ENCODE peak calls at places on chromosome 1, in six cellular contexts. A is HCT116, P is HepG2, H is H1, F is K562, Y is GM12878. M is an unnamed sample.

GRCh38 chr1:19640363-19641316 is 3.5 kb upstream of the NBL1 start:
- DNase-seq in A (peak; percentile 6), P (peak; percentile 76), H (peak; percentile 73), F (no peak), Y (no peak), M (peak; percentile 28)

GRCh38 chr1:192559115-192560006 is 16.2 kb upstream of the RGS1 start:
- DNase-seq in A (peak; percentile 68), P (no peak), H (no peak), F (no peak), Y (no peak), M (no peak)

GRCh38 chr1:116817582-116818064 is 63.4 kb downstream of the CD2 start:
- DNase-seq in A (peak; percentile 75), P (peak; percentile 76), H (peak; percentile 68), F (peak; percentile 89), Y (no peak), M (peak; percentile 82)

GRCh38 chr1:41387667-41388091 is 26.4 kb downstream of the FOXO6 start:
- DNase-seq in A (no peak), P (no peak), H (peak; percentile 77), F (no peak), Y (no peak), M (peak; percentile 93)

GRCh38 chr1:174870319-174870718 is 129.4 kb upstream of the CACYBP start:
- DNase-seq in A (no peak), P (no peak), H (no peak), F (no peak), Y (no peak), M (no peak)

GRCh38 chr1:170290971-170291370 is 145.2 kb downstream of the NTMT2 start:
- DNase-seq in A (no peak), P (no peak), H (no peak), F (no peak), Y (no peak), M (no peak)

GRCh38 chr1:24091971-24092482 is 19.9 kb downstream of the MYOM3 start:
- DNase-seq in A (no peak), P (no peak), H (no peak), F (no peak), Y (no peak), M (no peak)

GRCh38 chr1:246308533-246309075 is 198.5 kb downstream of the SMYD3 start:
- DNase-seq in A (no peak), P (no peak), H (no peak), F (no peak), Y (no peak), M (no peak)

GRCh38 chr1:150826299-150826698 is 18.2 kb upstream of the CTSK start:
- DNase-seq in A (no peak), P (no peak), H (no peak), F (no peak), Y (no peak), M (no peak)

GRCh38 chr1:164361927-164362326 is 197.1 kb upstream of the PBX1 start:
- DNase-seq in A (no peak), P (no peak), H (no peak), F (no peak), Y (no peak), M (no peak)

GRCh38 chr1:87759420-87759819 is 430.7 kb downstream of the LMO4 start:
- DNase-seq in A (no peak), P (no peak), H (no peak), F (no peak), Y (no peak), M (no peak)

GRCh38 chr1:216824511-216824910 is 101.3 kb upstream of the ESRRG start:
- DNase-seq in A (no peak), P (no peak), H (no peak), F (no peak), Y (no peak), M (no peak)

GRCh38 chr1:112686417-112686816 is 12.0 kb downstream of the MOV10 start:
- DNase-seq in A (no peak), P (no peak), H (no peak), F (no peak), Y (no peak), M (no peak)

GRCh38 chr1:27346357-27346756 is 4.5 kb downstream of the SYTL1 start:
- DNase-seq in A (no peak), P (no peak), H (no peak), F (no peak), Y (no peak), M (no peak)

GRCh38 chr1:187275985-187276580 is 447.3 kb downstream of the PLA2G4A start:
- DNase-seq in A (no peak), P (no peak), H (no peak), F (no peak), Y (no peak), M (no peak)

GRCh38 chr1:178530037-178530402 is 17.1 kb downstream of the TEX35 start:
- DNase-seq in A (peak; percentile 76), P (peak; percentile 59), H (no peak), F (no peak), Y (no peak), M (no peak)

GRCh38 chr1:81809808-81810207 is 9.1 kb downstream of the ADGRL2 start:
- DNase-seq in A (no peak), P (no peak), H (no peak), F (no peak), Y (no peak), M (no peak)

GRCh38 chr1:18936471-18936813 is 20.0 kb downstream of the IFFO2 start:
- DNase-seq in A (no peak), P (no peak), H (no peak), F (no peak), Y (no peak), M (no peak)

GRCh38 chr1:53316742-53317650 is 10.9 kb downstream of the LRP8 start:
- DNase-seq in A (no peak), P (no peak), H (no peak), F (no peak), Y (no peak), M (no peak)

GRCh38 chr1:38671221-38671620 is 188.4 kb downstream of the RRAGC start:
- DNase-seq in A (no peak), P (no peak), H (no peak), F (no peak), Y (no peak), M (no peak)

DNA sequence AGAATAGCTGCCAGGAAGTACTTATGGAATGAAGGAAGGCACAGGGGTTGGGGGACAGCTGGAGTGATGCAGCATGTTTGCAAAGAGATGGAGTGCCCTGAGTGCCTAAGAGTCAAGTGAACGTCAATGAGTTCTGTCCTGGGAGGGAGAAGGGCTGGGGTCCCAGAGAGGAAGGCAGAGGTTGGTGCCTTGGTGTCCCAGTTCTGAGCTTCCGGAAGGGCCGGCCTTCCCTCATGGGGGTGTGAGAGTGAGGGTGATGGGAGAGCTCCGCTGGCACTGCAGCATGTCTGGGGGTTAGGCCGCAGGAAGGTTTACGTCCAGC is 17.6 kb downstream of the NES start:
- DNase-seq in A (no peak), P (no peak), H (no peak), F (no peak), Y (no peak), M (no peak)
- H3K4me3 ChIP-seq in A (peak overlapping the region; percentile 69), P (peak overlapping the region; percentile 72), H (no peak overlapping the region), F (peak overlapping the region; percentile 79), Y (peak overlapping the region; percentile 76), M (no peak overlapping the region)

GRCh38 chr1:225752245-225752644 is 25.4 kb upstream of the SRP9 start:
- DNase-seq in A (no peak), P (no peak), H (no peak), F (no peak), Y (no peak), M (no peak)

GRCh38 chr1:225748479-225748878 is 29.1 kb upstream of the SRP9 start:
- DNase-seq in A (no peak), P (no peak), H (no peak), F (no peak), Y (no peak), M (no peak)

GRCh38 chr1:225750865-225751824 is 26.5 kb upstream of the SRP9 start:
- DNase-seq in A (no peak), P (no peak), H (no peak), F (no peak), Y (no peak), M (no peak)

GRCh38 chr1:225749706-225750105 is 27.9 kb upstream of the SRP9 start:
- DNase-seq in A (no peak), P (no peak), H (no peak), F (no peak), Y (no peak), M (no peak)

DNA sequence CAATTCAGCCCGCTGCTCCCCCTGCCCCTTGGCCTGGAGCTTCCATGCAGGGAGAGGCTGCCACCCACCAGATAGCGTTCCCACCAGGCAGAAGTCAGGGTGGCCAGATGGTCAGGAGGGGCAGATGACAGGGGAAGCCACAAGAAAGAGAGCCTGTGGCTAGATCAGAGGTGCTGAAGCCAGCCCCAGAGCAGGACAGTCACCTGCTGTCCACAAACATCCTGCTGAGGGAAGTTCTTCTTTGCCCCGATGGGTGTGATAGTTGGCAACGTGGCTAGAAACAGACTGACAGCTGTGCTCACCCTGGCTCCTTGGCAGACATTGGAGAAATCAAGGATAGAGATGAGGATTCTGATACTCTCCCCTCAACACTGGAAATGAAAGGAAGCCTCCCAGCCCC is 27.2 kb upstream of the SRP9 start:
- DNase-seq in A (no peak), P (no peak), H (no peak), F (no peak), Y (no peak), M (no peak)
- TF ChIP-seq ZNF274 in A (no peak), P (no peak), H (no peak), F (no peak), Y (no peak), M (no peak)

GRCh38 chr1:234216116-234216703 is 157.0 kb upstream of the COA6 start:
- DNase-seq in A (no peak), P (no peak), H (no peak), F (no peak), Y (peak; percentile 45), M (no peak)

GRCh38 chr1:234214129-234214910 is 158.9 kb upstream of the COA6 start:
- DNase-seq in A (no peak), P (no peak), H (peak; percentile 81), F (no peak), Y (no peak), M (peak; percentile 28)

GRCh38 chr1:234214911-234215892 is 158.1 kb upstream of the COA6 start:
- DNase-seq in A (no peak), P (no peak), H (peak; percentile 73), F (no peak), Y (no peak), M (no peak)

GRCh38 chr1:234212764-234213406 is 160.4 kb upstream of the COA6 start:
- DNase-seq in A (no peak), P (peak; percentile 53), H (no peak), F (peak; percentile 45), Y (peak; percentile 28), M (peak; percentile 66)

DNA sequence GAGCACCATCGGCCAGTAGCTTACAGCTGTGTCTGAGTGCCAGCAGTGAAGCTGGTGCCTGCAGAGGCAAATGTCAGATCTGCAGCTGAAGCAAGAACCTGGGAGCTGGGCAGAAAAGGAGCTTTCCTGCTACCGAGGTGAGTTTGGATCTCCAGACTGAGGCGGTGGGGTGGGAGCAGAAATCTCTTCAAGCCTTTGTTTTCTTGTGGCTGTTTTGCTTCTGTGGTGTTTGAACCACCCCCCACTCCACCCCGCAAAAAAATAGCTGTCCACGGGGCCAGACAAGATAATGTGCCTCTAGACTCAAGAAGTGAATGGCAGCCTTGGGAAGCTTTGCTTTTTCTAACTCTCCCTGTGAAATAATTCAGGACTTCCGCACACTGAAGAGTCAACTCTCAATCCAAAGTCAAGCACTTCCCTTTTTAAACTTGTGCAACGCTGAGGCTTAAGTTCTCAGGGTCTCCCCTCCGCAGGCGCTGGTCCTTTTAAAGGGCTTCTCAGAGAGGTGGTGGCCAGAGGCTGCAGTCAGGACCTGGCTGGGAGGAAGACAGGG is 159.6 kb upstream of the COA6 start:
- DNase-seq in A (no peak), P (no peak), H (no peak), F (no peak), Y (no peak), M (peak; percentile 32)
- H3K4me3 ChIP-seq in A (no peak overlapping the region), P (peak overlapping the region; percentile 72), H (peak overlapping the region; percentile 49), F (no peak overlapping the region), Y (peak overlapping the region; percentile 69), M (peak overlapping the region; percentile 67)

GRCh38 chr1:118841521-118841920 is 146.6 kb downstream of the TBX15 start:
- DNase-seq in A (no peak), P (no peak), H (no peak), F (no peak), Y (no peak), M (no peak)

GRCh38 chr1:118842462-118843201 is 145.5 kb downstream of the TBX15 start:
- DNase-seq in A (no peak), P (no peak), H (no peak), F (no peak), Y (no peak), M (no peak)
- TF ChIP-seq ZNF274 in A (no peak), P (no peak), H (no peak), F (no peak), Y (no peak), M (no peak)